ENCODE peak calls at places on chromosome 14, in five cellular contexts. One of them, this sample, is unnamed.

GRCh38 chr14:47040490-47040889 is 388.9 kb upstream of the RPL10L start:
- DNase-seq in Caki2: peak
- DNase-seq in thoracic aorta: no peak
- DNase-seq in glomerular endothelial cell: no peak
- DNase-seq in COR-L47: no peak
- DNase-seq in this sample: no peak

GRCh38 chr14:76109087-76109880 is 42.4 kb upstream of the GPATCH2L start:
- DNase-seq in Caki2: no peak
- DNase-seq in thoracic aorta: no peak
- DNase-seq in glomerular endothelial cell: no peak
- DNase-seq in COR-L47: no peak
- DNase-seq in this sample: peak

GRCh38 chr14:106872619-106873446 is 1346.5 kb downstream of the TMEM121 start:
- DNase-seq in Caki2: peak
- DNase-seq in thoracic aorta: no peak
- DNase-seq in glomerular endothelial cell: no peak
- DNase-seq in COR-L47: peak
- DNase-seq in this sample: peak

GRCh38 chr14:90193925-90194324 is 62.4 kb upstream of the PSMC1 start:
- DNase-seq in Caki2: no peak
- DNase-seq in thoracic aorta: no peak
- DNase-seq in glomerular endothelial cell: no peak
- DNase-seq in COR-L47: no peak
- DNase-seq in this sample: peak

GRCh38 chr14:59511916-59512530 is 27.7 kb downstream of the JKAMP start:
- DNase-seq in Caki2: peak
- DNase-seq in thoracic aorta: no peak
- DNase-seq in glomerular endothelial cell: no peak
- DNase-seq in COR-L47: peak
- DNase-seq in this sample: peak

GRCh38 chr14:35492569-35493014 is 41.4 kb upstream of the INSM2 start:
- DNase-seq in Caki2: no peak
- DNase-seq in thoracic aorta: no peak
- DNase-seq in glomerular endothelial cell: no peak
- DNase-seq in COR-L47: no peak
- DNase-seq in this sample: no peak

GRCh38 chr14:94952097-94952496 is 182.2 kb upstream of the GSC start:
- DNase-seq in Caki2: no peak
- DNase-seq in thoracic aorta: no peak
- DNase-seq in glomerular endothelial cell: no peak
- DNase-seq in COR-L47: no peak
- DNase-seq in this sample: no peak

GRCh38 chr14:77955816-77956796 is 156.2 kb downstream of the ADCK1 start:
- DNase-seq in Caki2: no peak
- DNase-seq in thoracic aorta: no peak
- DNase-seq in glomerular endothelial cell: no peak
- DNase-seq in COR-L47: no peak
- DNase-seq in this sample: peak

GRCh38 chr14:102215071-102215470 is 75.4 kb downstream of the WDR20 start:
- DNase-seq in Caki2: no peak
- DNase-seq in thoracic aorta: peak
- DNase-seq in glomerular endothelial cell: no peak
- DNase-seq in COR-L47: no peak
- DNase-seq in this sample: no peak

GRCh38 chr14:87014854-87015253 is 978.1 kb downstream of the GALC start:
- DNase-seq in Caki2: no peak
- DNase-seq in thoracic aorta: no peak
- DNase-seq in glomerular endothelial cell: no peak
- DNase-seq in COR-L47: no peak
- DNase-seq in this sample: peak

GRCh38 chr14:25518347-25518746 is 468.4 kb upstream of the STXBP6 start:
- DNase-seq in Caki2: no peak
- DNase-seq in thoracic aorta: no peak
- DNase-seq in glomerular endothelial cell: no peak
- DNase-seq in COR-L47: no peak
- DNase-seq in this sample: peak

GRCh38 chr14:102182901-102183619 is 43.4 kb downstream of the WDR20 start:
- DNase-seq in Caki2: no peak
- DNase-seq in thoracic aorta: no peak
- DNase-seq in glomerular endothelial cell: no peak
- DNase-seq in COR-L47: no peak
- DNase-seq in this sample: no peak

GRCh38 chr14:34424488-34424887 is 37.6 kb downstream of the SPTSSA start:
- DNase-seq in Caki2: no peak
- DNase-seq in thoracic aorta: no peak
- DNase-seq in glomerular endothelial cell: no peak
- DNase-seq in COR-L47: no peak
- DNase-seq in this sample: peak

GRCh38 chr14:74510211-74510931 is 16.8 kb downstream of the ISCA2 start:
- DNase-seq in Caki2: no peak
- DNase-seq in thoracic aorta: no peak
- DNase-seq in glomerular endothelial cell: no peak
- DNase-seq in COR-L47: no peak
- DNase-seq in this sample: no peak

GRCh38 chr14:76056128-76056527 is 70.6 kb downstream of the IFT43 start:
- DNase-seq in Caki2: no peak
- DNase-seq in thoracic aorta: no peak
- DNase-seq in glomerular endothelial cell: no peak
- DNase-seq in COR-L47: no peak
- DNase-seq in this sample: no peak

GRCh38 chr14:85528080-85528881 is 1.7 kb upstream of the FLRT2 start:
- DNase-seq in Caki2: peak
- DNase-seq in thoracic aorta: no peak
- DNase-seq in glomerular endothelial cell: peak
- DNase-seq in COR-L47: peak
- DNase-seq in this sample: peak

GRCh38 chr14:76936483-76936882 is 92.0 kb downstream of the IRF2BPL start:
- DNase-seq in Caki2: no peak
- DNase-seq in thoracic aorta: no peak
- DNase-seq in glomerular endothelial cell: no peak
- DNase-seq in COR-L47: no peak
- DNase-seq in this sample: no peak

GRCh38 chr14:44914849-44915248 is 46.9 kb downstream of the KLHL28 start:
- DNase-seq in Caki2: no peak
- DNase-seq in thoracic aorta: no peak
- DNase-seq in glomerular endothelial cell: no peak
- DNase-seq in COR-L47: no peak
- DNase-seq in this sample: no peak

GRCh38 chr14:55129428-55130193 is 559 bp downstream of the LGALS3 start:
- DNase-seq in Caki2: peak
- DNase-seq in thoracic aorta: peak
- DNase-seq in glomerular endothelial cell: no peak
- DNase-seq in COR-L47: peak
- DNase-seq in this sample: peak